ENCODE peak calls at places on chromosomes 2 and 18, in four cellular contexts. E is WERI-Rb-1, R is astrocyte of the cerebellum, Y is astrocyte of the spinal cord. M is an unnamed sample.

GRCh38 chr2:127104166-127104660 is 2.7 kb downstream of the BIN1 start:
- DNase-seq in E (no peak), R (no peak), Y (no peak), M (no peak)

GRCh38 chr2:138711812-138712211 is 68.4 kb downstream of the NXPH2 start:
- DNase-seq in E (no peak), R (no peak), Y (no peak), M (no peak)

GRCh38 chr2:197973772-197974171 is 169.4 kb downstream of the PLCL1 start:
- DNase-seq in E (no peak), R (no peak), Y (no peak), M (no peak)

GRCh38 chr2:30707304-30707903 is 99.8 kb downstream of the CAPN13 start:
- DNase-seq in E (no peak), R (no peak), Y (no peak), M (no peak)

GRCh38 chr2:46337208-46337994 is 40.2 kb downstream of the EPAS1 start:
- DNase-seq in E (no peak), R (no peak), Y (no peak), M (no peak)

GRCh38 chr2:218311543-218311884 is 19.2 kb upstream of the TMBIM1 start:
- DNase-seq in E (no peak), R (no peak), Y (no peak), M (no peak)

GRCh38 chr18:74390900-74391299 is 66.2 kb downstream of the DIPK1C start:
- DNase-seq in E (no peak), R (no peak), Y (no peak), M (no peak)

GRCh38 chr2:170500770-170501169 is 214.4 kb upstream of the SP5 start:
- DNase-seq in E (no peak), R (no peak), Y (no peak), M (no peak)

GRCh38 chr18:75213610-75214009 is 3.0 kb downstream of the TSHZ1 start:
- DNase-seq in E (no peak), R (peak), Y (peak), M (no peak)

GRCh38 chr2:213246665-213247281 is 37.5 kb upstream of the SPAG16 start:
- DNase-seq in E (peak), R (peak), Y (peak), M (no peak)

GRCh38 chr2:28332696-28333095 is 60.0 kb upstream of the FOSL2 start:
- DNase-seq in E (no peak), R (no peak), Y (no peak), M (no peak)

GRCh38 chr2:96533292-96534073 is 3.1 kb upstream of the ARID5A start:
- DNase-seq in E (no peak), R (no peak), Y (peak), M (no peak)

GRCh38 chr2:80496770-80497169 is 192.2 kb upstream of the LRRTM1 start:
- DNase-seq in E (no peak), R (peak), Y (peak), M (no peak)

GRCh38 chr2:79512442-79513401 is at the start of gene CTNNA2:
- DNase-seq in E (peak), R (peak), Y (peak), M (no peak)

GRCh38 chr2:99956232-99957030 is 186.0 kb downstream of the AFF3 start:
- DNase-seq in E (no peak), R (no peak), Y (no peak), M (no peak)

GRCh38 chr18:50401888-50402287 is 27.0 kb downstream of the SKA1 start:
- DNase-seq in E (no peak), R (peak), Y (peak), M (no peak)

GRCh38 chr2:12948231-12948962 is 231.7 kb downstream of the TRIB2 start:
- DNase-seq in E (peak), R (no peak), Y (peak), M (no peak)

GRCh38 chr2:26614205-26615128 is 26.7 kb downstream of the CIB4 start:
- DNase-seq in E (no peak), R (no peak), Y (no peak), M (no peak)

GRCh38 chr2:70690846-70691245 is 77.2 kb downstream of the ADD2 start:
- DNase-seq in E (peak), R (no peak), Y (no peak), M (no peak)

GRCh38 chr18:7062236-7062635 is 55.4 kb downstream of the LAMA1 start:
- DNase-seq in E (no peak), R (no peak), Y (no peak), M (no peak)

GRCh38 chr2:191754103-191754502 is 76.2 kb downstream of the NABP1 start:
- DNase-seq in E (no peak), R (no peak), Y (no peak), M (no peak)

GRCh38 chr2:83320053-83320452 is 1139.0 kb downstream of the SUCLG1 start:
- DNase-seq in E (no peak), R (no peak), Y (no peak), M (no peak)

GRCh38 chr2:75424936-75425619 is 135.7 kb downstream of the EVA1A start:
- DNase-seq in E (peak), R (no peak), Y (peak), M (no peak)

GRCh38 chr18:79613186-79613931 is 66.2 kb upstream of the CTDP1 start:
- DNase-seq in E (peak), R (no peak), Y (no peak), M (no peak)

GRCh38 chr2:9762941-9763340 is 80.3 kb upstream of the TAF1B start:
- DNase-seq in E (no peak), R (no peak), Y (no peak), M (no peak)

GRCh38 chr2:218382785-218383184 is 712 bp downstream of the SLC11A1 start:
- DNase-seq in E (no peak), R (no peak), Y (no peak), M (no peak)

GRCh38 chr2:133658020-133658903 is 90.0 kb upstream of the NCKAP5 start:
- DNase-seq in E (peak), R (no peak), Y (peak), M (no peak)

GRCh38 chr2:233075966-233076339 is 15.8 kb downstream of the INPP5D start:
- DNase-seq in E (no peak), R (no peak), Y (no peak), M (no peak)

GRCh38 chr18:36493349-36494281 is 196.1 kb downstream of the FHOD3 start:
- DNase-seq in E (no peak), R (no peak), Y (peak), M (no peak)

GRCh38 chr2:109183871-109184270 is 54.9 kb downstream of the SH3RF3 start:
- DNase-seq in E (no peak), R (no peak), Y (no peak), M (no peak)

GRCh38 chr2:74206180-74206688 is 7.8 kb downstream of the MTHFD2 start:
- DNase-seq in E (peak), R (peak), Y (peak), M (peak)

GRCh38 chr2:207787800-207788199 is 18.1 kb upstream of the FZD5 start:
- DNase-seq in E (no peak), R (no peak), Y (no peak), M (no peak)

DNA sequence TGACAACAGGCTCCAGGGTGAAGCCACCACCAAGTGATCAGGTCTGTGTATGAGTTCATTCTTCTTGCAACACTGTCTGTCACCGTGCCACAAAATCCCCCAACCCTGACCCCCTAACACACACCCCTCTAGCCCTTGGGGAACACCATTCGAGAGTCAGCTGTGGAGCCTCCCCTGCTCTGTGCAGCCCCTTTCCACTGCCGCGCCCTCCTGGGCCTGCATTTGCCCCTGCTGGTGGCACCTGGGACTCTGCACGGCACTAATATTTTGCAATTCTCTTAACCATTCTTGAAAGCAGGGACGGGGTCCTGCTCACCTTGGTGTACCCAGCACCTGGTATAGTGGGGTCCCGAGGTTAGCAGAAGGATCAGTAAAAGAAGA is 124.0 kb downstream of the HDAC4 start:
- DNase-seq in E (peak), R (no peak), Y (no peak), M (no peak)
- TF ChIP-seq CTCF in E (no peak), R (peak), Y (no peak), M (peak)

GRCh38 chr2:43100362-43100882 is 126.0 kb downstream of the ZFP36L2 start:
- DNase-seq in E (peak), R (no peak), Y (no peak), M (no peak)
- H3K4me3 ChIP-seq in E (peak), R (no peak), Y (no peak), M (no peak)

GRCh38 chr18:42052137-42052708 is 97.2 kb downstream of the PIK3C3 start:
- DNase-seq in E (no peak), R (no peak), Y (peak), M (no peak)
- TF ChIP-seq CTCF in E (peak), R (peak), Y (peak), M (peak)

DNA sequence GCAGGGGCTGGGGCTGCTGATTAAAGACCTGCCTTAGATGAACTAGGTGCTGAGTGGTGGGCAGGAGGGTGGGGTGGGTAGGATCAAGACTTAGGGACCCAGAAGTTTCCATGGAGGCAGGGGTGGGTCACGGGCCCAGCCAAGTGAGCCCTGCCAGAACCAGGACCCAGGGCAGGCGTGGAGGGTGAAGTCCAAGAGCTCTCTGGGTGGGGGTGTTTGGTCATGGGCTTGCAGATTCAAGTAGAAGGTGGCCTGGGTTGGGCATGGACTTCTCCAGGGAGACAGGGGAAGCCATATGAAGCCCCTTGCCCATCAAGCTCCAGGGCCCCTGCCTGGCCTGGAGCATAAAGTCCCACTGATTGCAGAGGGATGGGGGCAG is 168.8 kb downstream of the SMAD7 start:
- DNase-seq in E (no peak), R (no peak), Y (no peak), M (no peak)
- H3K4me3 ChIP-seq in E (no peak), R (no peak), Y (no peak), M (no peak)

DNA sequence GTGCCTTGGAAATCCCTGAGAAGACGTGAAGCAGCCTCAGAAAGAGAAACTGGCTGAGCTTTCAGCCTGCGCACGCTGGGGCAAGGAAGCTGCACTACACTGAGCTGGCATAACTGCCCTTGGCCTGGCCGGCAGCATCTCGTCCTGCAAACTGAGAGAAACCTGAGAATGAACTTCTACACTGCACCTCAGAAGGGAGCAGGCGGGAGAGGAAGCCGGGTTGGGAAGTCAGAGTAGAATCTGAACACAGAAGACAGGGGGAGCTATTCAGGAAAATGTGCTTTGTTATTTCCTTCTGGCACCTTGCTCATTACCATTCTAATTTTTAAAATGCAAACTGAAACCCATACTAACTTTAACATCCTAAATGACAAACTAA is 70.9 kb downstream of the ZEB2 start:
- DNase-seq in E (no peak), R (no peak), Y (no peak), M (no peak)
- TF ChIP-seq CTCF in E (peak), R (peak), Y (peak), M (peak)

DNA sequence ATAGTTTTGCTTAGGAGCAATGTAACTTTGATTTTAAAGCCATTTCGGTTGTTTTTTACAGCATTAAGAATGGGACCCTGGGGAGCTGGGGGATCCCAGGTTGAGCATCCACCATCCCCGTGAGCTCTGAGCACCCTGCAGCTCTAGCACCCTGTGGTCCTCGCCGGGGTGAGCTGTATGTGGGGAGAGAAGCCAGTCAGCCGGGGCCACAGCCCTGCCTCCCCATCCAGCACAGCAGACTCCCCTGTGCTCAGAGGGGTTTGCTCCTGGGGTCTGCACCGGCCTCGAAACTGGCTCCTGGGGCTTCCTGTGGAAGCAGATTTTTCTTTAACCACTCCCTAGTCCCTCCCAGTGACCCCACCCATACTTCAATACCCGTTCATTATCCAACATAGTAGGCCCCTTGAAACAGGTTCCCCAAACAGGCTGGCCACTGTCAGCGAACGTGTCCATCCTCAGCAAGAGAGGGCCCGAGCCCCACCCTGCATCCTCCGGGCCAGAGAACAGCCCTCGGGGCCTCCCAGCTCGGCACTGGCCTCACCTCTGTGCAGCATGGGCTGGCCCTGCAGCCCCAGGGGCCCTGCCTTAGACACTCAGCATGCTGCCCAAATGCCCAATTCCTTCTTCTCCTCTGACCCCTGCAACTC is 1.2 kb downstream of the COL6A3 start:
- DNase-seq in E (no peak), R (no peak), Y (no peak), M (no peak)
- H3K4me3 ChIP-seq in E (no peak), R (peak), Y (peak), M (no peak)

GRCh38 chr2:203394519-203395227 is 66.5 kb downstream of the ABI2 start:
- DNase-seq in E (no peak), R (no peak), Y (no peak), M (no peak)
- TF ChIP-seq CTCF in E (peak), R (no peak), Y (no peak), M (no peak)